ENCODE peak calls at places on chromosomes 3 and 15, in six cellular contexts. O is mucosa of descending colon, F is body of pancreas, E is brain microvascular endothelial cell, H is psoas muscle, M is colonic mucosa. T is an unnamed sample.

GRCh38 chr15:77959094-77959879 is 118.2 kb downstream of the TBC1D2B start:
- DNase-seq in O (peak; percentile 85), F (peak; percentile 83), E (peak; percentile 57), H (peak; percentile 89), M (peak; percentile 90), T (peak; percentile 49)

GRCh38 chr15:100879046-100879445 is 585 bp upstream of the ALDH1A3 start:
- DNase-seq in O (no peak), F (peak; percentile 28), E (no peak), H (no peak), M (no peak), T (no peak)

GRCh38 chr15:89628791-89629715 is 26.2 kb downstream of the KIF7 start:
- DNase-seq in O (no peak), F (no peak), E (no peak), H (no peak), M (no peak), T (no peak)

GRCh38 chr3:63864008-63864871 is 573 bp downstream of the ATXN7 start:
- DNase-seq in O (peak; percentile 71), F (peak; percentile 63), E (no peak), H (peak; percentile 70), M (peak; percentile 52), T (no peak)

GRCh38 chr3:160378331-160379109 is 20.5 kb downstream of the IFT80 start:
- DNase-seq in O (no peak), F (no peak), E (peak; percentile 16), H (no peak), M (no peak), T (no peak)

GRCh38 chr15:68783226-68784054 is 37.3 kb downstream of the ANP32A start:
- DNase-seq in O (no peak), F (peak; percentile 81), E (no peak), H (no peak), M (peak; percentile 53), T (no peak)

GRCh38 chr3:134094491-134094890 is 64.8 kb upstream of the SLCO2A1 start:
- DNase-seq in O (no peak), F (no peak), E (no peak), H (no peak), M (no peak), T (no peak)

GRCh38 chr15:49036650-49037545 is 9.3 kb downstream of the SECISBP2L start:
- DNase-seq in O (no peak), F (no peak), E (peak; percentile 55), H (no peak), M (no peak), T (no peak)

GRCh38 chr3:111605016-111605415 is 9.9 kb upstream of the ZBED2 start:
- DNase-seq in O (no peak), F (no peak), E (no peak), H (no peak), M (no peak), T (no peak)

GRCh38 chr3:99439892-99440291 is 198.5 kb upstream of the COL8A1 start:
- DNase-seq in O (no peak), F (no peak), E (no peak), H (no peak), M (no peak), T (no peak)

GRCh38 chr3:33789183-33789954 is 9.1 kb upstream of the PDCD6IP start:
- DNase-seq in O (no peak), F (no peak), E (no peak), H (no peak), M (no peak), T (no peak)

GRCh38 chr3:72231439-72232196 is 446.7 kb upstream of the PROK2 start:
- DNase-seq in O (no peak), F (no peak), E (no peak), H (peak; percentile 58), M (no peak), T (no peak)

GRCh38 chr15:63395730-63396545 is 14.3 kb upstream of the CA12 start:
- DNase-seq in O (no peak), F (no peak), E (no peak), H (no peak), M (no peak), T (no peak)

GRCh38 chr15:73873889-73874511 is 636 bp downstream of the TBC1D21 start:
- DNase-seq in O (no peak), F (peak; percentile 58), E (peak; percentile 59), H (no peak), M (peak; percentile 24), T (no peak)

GRCh38 chr3:184261270-184262165 is at the start of gene CAMK2N2:
- DNase-seq in O (no peak), F (peak; percentile 97), E (peak; percentile 31), H (peak; percentile 66), M (peak; percentile 50), T (no peak)

GRCh38 chr15:82538961-82539689 is 1.1 kb downstream of the RPS17 start:
- DNase-seq in O (no peak), F (no peak), E (no peak), H (no peak), M (no peak), T (no peak)

DNA sequence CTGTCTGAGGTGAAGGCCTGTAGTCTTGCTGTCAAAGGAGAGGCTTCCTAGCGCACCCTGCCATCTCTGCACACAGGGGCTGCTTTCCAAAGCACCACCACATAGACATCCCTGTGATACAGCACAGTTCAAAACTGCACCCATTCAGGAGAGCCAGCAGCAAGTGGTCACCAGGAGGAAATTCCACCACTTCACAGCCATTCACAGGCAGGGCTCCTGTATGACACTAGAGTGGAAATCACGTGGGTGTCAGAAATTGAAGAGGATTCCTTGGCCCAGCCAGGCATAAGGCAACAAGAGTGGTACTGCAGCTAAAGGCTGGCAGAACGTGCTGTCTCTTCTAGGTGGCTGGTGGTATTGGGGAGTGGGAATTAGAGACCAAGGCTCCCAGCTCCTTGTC is 102.8 kb downstream of the RFTN1 start:
- DNase-seq in O (no peak), F (no peak), E (no peak), H (no peak), M (no peak), T (no peak)
- H3K36me3 ChIP-seq in O (no peaks in the 10 kb centered on the region), F (no peaks in the 10 kb centered on the region), E (peaks cover 7% of the 10 kb centered on the region), H (peaks cover 11% of the 10 kb centered on the region), M (no peaks in the 10 kb centered on the region), T (no peaks in the 10 kb centered on the region)

GRCh38 chr3:182683335-182684257 is 109.7 kb upstream of the ATP11B start:
- DNase-seq in O (no peak), F (peak; percentile 78), E (peak; percentile 69), H (no peak), M (peak; percentile 82), T (peak; percentile 87)

GRCh38 chr3:182686033-182686886 is 107.0 kb upstream of the ATP11B start:
- DNase-seq in O (no peak), F (no peak), E (no peak), H (no peak), M (no peak), T (no peak)

DNA sequence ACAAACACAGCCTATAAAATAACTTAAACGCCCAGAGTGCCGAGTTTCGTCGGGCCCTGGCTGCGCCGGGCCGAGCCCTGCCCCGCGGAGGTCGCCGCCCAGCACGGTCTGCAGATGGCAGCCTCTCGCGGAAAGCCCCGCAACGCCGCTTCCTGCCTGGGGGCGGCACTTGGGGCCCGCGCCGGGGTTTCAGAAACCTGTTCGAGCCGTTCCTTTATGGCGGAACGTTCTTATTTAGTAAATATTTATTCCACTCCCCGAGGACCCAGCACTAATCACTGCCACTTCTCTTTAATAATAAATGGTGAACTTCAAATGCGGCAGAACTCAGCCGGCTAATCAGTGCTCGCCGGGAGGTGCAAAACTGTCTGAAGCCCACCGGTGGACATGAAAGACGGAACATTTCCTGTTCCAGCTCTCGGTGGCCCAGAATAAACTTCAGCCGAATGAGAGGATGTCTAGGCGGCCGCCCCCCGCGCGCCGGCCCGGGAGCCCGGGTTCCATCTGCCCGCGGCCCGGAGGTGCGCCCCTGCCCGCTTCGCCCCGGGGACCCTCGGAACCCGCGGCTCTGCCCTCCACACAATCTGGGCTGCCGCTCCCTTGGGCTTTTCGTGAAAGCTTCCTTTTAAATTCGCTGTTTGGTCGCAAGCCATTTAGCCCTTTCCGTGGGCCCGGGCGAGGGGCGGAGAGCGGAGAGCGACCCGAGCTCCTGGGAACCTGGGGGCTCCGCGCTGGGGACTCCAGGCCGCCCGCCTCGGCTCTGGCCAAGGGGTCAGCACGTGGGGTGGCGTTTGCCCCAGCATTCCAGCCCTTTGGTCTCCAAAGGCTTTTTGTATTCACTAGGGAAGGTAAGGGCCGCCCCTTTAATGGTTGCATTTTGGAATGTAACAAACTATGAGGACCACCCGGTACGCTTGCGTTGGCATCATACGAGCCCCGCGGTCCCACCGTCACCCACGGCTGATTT is 110.8 kb upstream of the ATP11B start:
- DNase-seq in O (peak; percentile 80), F (peak; percentile 59), E (peak; percentile 11), H (peak; percentile 62), M (peak; percentile 78), T (no peak)
- TF ChIP-seq CTCF in O (no peak), F (no peak), E (peak; percentile 38), H (peak; percentile 30), M (peak; percentile 36), T (no peak)

GRCh38 chr3:177037241-177037640 is 160.0 kb downstream of the TBL1XR1 start:
- DNase-seq in O (no peak), F (no peak), E (peak; percentile 76), H (no peak), M (no peak), T (no peak)

GRCh38 chr3:177035678-177036077 is 161.6 kb downstream of the TBL1XR1 start:
- DNase-seq in O (no peak), F (no peak), E (no peak), H (no peak), M (no peak), T (no peak)

GRCh38 chr3:177039875-177040274 is 157.4 kb downstream of the TBL1XR1 start:
- DNase-seq in O (no peak), F (no peak), E (no peak), H (no peak), M (no peak), T (no peak)

DNA sequence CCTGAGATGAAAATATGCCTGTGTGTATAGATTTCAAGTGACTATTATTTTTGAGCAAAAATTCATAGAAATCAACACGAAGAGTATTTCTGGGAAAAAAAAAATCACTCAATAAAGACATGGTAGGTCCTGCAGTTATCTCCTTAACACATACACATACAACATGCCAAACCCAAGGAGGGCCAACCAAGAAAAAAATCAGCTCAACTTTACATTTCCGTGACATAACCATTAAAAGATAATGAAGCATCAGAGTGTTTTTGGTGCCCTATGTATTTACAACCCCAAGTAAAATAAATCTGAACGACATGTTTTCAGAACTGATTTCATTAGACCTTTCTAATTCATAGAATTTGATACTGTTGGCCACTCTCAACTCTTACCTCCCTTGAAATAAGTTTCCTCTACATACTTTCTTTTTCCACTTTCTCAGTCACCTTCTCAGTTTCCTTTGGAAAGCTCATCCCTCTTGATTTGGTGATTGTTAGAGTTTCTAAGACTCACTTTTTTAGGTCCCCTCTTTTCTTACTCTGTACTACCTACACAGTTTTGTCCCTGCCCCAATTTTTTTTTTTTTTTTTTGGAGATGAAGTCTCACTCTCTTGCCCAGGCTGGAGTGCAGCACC is 162.3 kb downstream of the TBL1XR1 start:
- DNase-seq in O (no peak), F (no peak), E (no peak), H (no peak), M (no peak), T (no peak)
- H3K36me3 ChIP-seq in O (no peaks in the 10 kb centered on the region), F (no peaks in the 10 kb centered on the region), E (peaks cover 45% of the 10 kb centered on the region), H (peaks cover 67% of the 10 kb centered on the region), M (no peaks in the 10 kb centered on the region), T (peaks cover 59% of the 10 kb centered on the region)

GRCh38 chr3:193129607-193130006 is 111.4 kb upstream of the PLAAT1 start:
- DNase-seq in O (no peak), F (no peak), E (no peak), H (no peak), M (no peak), T (no peak)
- TF ChIP-seq CTCF in O (no peak), F (peak; percentile 15), E (no peak), H (no peak), M (no peak), T (no peak)

GRCh38 chr3:10055097-10055496 is 28.9 kb downstream of the FANCD2 start:
- DNase-seq in O (no peak), F (no peak), E (no peak), H (no peak), M (no peak), T (no peak)
- H3K36me3 ChIP-seq in O (no peaks in the 10 kb centered on the region), F (no peaks in the 10 kb centered on the region), E (no peaks in the 10 kb centered on the region), H (no peaks in the 10 kb centered on the region), M (no peaks in the 10 kb centered on the region), T (no peaks in the 10 kb centered on the region)

GRCh38 chr3:5041315-5041714 is 62.1 kb downstream of the BHLHE40 start:
- DNase-seq in O (no peak), F (no peak), E (no peak), H (no peak), M (no peak), T (no peak)
- TF ChIP-seq CTCF in O (no peak), F (no peak), E (no peak), H (no peak), M (no peak), T (no peak)

T was measured in tibial nerve.